ENCODE peak calls at places on chromosomes 13 and 19, in five cellular contexts. T, F, X, N and P are unnamed samples.

GRCh38 chr19:19475845-19476828 is 39.2 kb downstream of the TSSK6 start:
- DNase-seq in T (no peak), N (no peak), X (no peak), F (no peak), P (peak)

GRCh38 chr19:18612772-18613588 is at the start of gene TMEM59L:
- DNase-seq in X (peak), N (no peak), F (no peak), T (no peak), P (no peak)

GRCh38 chr19:31532034-31532433 is 182.8 kb upstream of the TSHZ3 start:
- DNase-seq in T (no peak), N (no peak), X (no peak), F (peak), P (no peak)

GRCh38 chr19:5950744-5951143 is 27.2 kb downstream of the RANBP3 start:
- DNase-seq in F (no peak), X (no peak), N (no peak), T (no peak), P (no peak)

GRCh38 chr19:39582442-39582841 is 19.9 kb upstream of the LGALS13 start:
- DNase-seq in F (no peak), X (no peak), T (no peak), N (no peak), P (no peak)

GRCh38 chr13:33480561-33480960 is 195.0 kb upstream of the STARD13 start:
- DNase-seq in F (no peak), N (peak), T (no peak), X (no peak), P (peak)

GRCh38 chr19:49161987-49162386 is 4.4 kb downstream of the TRPM4 start:
- DNase-seq in N (no peak), T (no peak), F (no peak), X (no peak), P (no peak)

GRCh38 chr19:33093420-33094210 is 12.6 kb downstream of the GPATCH1 start:
- DNase-seq in T (no peak), X (no peak), N (no peak), F (no peak), P (no peak)

GRCh38 chr13:34833562-34834182 is 108.4 kb upstream of the NBEA start:
- DNase-seq in F (no peak), X (no peak), T (peak), N (no peak), P (no peak)

GRCh38 chr13:30803791-30804190 is 68.4 kb downstream of the ALOX5AP start:
- DNase-seq in X (no peak), F (no peak), N (no peak), T (no peak), P (no peak)

GRCh38 chr13:41053384-41053826 is 7.9 kb upstream of the WBP4 start:
- DNase-seq in N (peak), F (no peak), T (no peak), X (no peak), P (peak)

GRCh38 chr13:39688699-39689405 is 33.4 kb downstream of the COG6 start:
- DNase-seq in F (no peak), X (no peak), N (peak), T (no peak), P (peak)

GRCh38 chr19:48638831-48639381 is 1.7 kb upstream of the DBP start:
- DNase-seq in N (no peak), F (no peak), T (no peak), X (peak), P (no peak)

GRCh38 chr13:52128714-52129700 is at the start of gene NEK5:
- DNase-seq in N (peak), X (peak), T (peak), F (no peak), P (peak)

GRCh38 chr13:52127783-52128702 is 830 bp downstream of the NEK5 start:
- DNase-seq in X (peak), N (peak), T (peak), F (no peak), P (peak)

GRCh38 chr13:52125547-52125946 is 3.3 kb downstream of the NEK5 start:
- DNase-seq in T (no peak), F (no peak), N (no peak), X (no peak), P (no peak)

GRCh38 chr13:52130641-52131040 is 1.8 kb upstream of the NEK5 start:
- DNase-seq in N (no peak), X (no peak), F (no peak), T (no peak), P (no peak)

DNA sequence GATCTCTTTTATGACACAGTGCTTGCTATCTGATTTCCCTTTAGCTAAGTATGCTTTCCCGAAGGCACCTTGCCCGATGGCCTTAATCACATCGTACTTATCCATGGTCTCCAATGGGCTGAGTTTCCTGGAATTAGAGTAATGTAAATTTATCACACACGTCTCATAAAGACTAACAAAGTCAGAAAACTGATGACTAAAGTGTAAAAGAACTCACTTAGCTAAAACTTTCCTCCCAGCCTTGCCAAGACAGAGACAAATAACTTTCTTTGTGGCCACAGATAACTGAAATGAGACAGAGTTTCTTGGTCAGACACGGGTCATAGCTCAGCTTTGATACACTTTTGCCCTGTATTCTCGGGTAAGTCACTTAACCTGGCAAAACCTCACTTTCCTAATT is 1.5 kb downstream of the NEK5 start:
- DNase-seq in F (no peak), N (peak), X (no peak), T (no peak), P (peak)
- H3K4me3 ChIP-seq in F (peak), N (no peak), X (no peak), T (no peak), P (peak)

DNA sequence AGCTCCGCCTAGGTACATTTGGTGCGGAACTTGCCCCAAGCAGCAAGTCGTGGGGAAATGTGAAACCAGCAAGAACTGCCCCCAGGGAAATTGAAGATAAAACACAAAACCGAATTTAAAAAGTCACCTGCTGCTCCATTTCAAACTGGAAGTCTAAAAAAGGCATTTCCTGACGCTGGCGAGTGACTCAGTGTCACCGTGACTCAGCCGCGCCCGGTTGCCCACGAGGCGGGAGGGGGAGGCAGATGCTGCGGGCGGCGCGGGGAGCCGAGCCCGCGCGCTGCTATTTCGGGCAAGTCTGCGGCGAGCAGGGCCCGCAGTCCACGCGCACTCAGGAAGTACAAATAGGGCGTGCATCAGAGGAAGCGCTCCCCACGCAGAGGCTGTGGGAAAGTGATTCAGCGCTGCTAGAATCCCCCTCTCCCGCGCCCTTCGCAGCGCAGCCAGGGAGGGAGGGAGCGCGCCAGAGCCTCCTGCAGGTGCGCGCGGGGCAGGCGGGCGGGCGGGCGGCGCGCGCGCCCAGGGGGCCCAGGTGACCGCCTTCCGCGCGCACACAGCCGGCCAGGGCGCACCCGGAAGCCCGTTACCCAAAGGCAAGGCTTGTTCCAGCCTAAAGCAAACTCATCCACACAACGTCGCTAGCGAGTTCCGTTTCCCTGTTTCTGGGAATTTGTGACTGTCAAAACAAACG is 168.8 kb downstream of the COL4A1 start:
- DNase-seq in N (peak), T (peak), F (peak), X (peak), P (peak)
- TF ChIP-seq CTCF in N (no peak), T (no peak), F (no peak), X (no peak), P (peak)

GRCh38 chr13:113413178-113413897 is 40.0 kb downstream of the ADPRHL1 start:
- DNase-seq in T (no peak), F (no peak), N (no peak), X (no peak), P (no peak)
- H3K4me3 ChIP-seq in T (no peak), F (peak), N (no peak), X (no peak), P (no peak)

GRCh38 chr19:46371371-46371901 is 24.5 kb downstream of the PPP5C start:
- DNase-seq in F (no peak), N (no peak), X (no peak), T (no peak), P (no peak)

GRCh38 chr19:46374526-46375475 is 27.9 kb downstream of the PPP5C start:
- DNase-seq in N (no peak), F (no peak), T (no peak), X (no peak), P (no peak)

GRCh38 chr19:46372901-46373572 is 26.1 kb downstream of the PPP5C start:
- DNase-seq in X (no peak), T (no peak), N (peak), F (no peak), P (peak)

GRCh38 chr19:46376241-46377153 is 29.6 kb downstream of the PPP5C start:
- DNase-seq in T (no peak), N (no peak), F (no peak), X (no peak), P (no peak)

DNA sequence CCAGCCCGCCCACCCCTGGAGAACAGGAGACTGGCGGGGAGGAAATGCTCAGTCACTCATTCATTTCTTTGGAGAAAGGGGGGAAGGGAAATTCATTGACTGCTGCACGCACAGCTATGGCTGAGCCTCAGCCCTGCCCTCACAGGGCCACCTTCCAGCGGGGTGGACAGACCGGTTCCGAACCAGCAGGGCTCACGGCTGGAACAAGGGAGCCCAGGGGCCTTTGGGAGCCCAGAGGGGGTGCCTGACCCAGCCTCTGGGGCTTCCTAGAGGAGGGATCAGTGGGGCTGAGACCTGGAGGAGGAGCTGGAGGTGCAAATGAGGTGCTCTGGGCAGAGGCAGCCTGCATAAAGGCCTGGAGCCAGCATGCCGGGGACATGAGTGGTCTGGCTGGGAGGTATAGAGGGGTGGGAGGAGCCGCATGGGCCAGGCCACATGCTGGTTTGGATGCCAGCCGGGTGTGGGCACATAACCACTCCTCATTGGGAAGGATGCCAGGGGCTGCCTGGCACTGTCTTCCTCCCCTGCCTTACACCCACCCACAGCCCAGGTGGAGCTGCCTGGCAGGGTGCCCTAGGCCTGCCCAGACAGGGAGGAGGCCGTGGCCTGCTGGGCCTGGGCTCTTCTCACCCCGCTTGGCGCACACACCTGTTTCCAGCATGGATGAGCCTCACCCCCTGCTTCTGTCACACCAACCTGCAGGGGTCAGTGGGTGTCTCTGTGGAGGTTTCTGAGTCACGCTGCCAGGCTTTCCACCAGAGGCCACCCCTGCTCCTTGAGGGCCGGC is 26.9 kb downstream of the PPP5C start:
- DNase-seq in X (peak), N (peak), F (no peak), T (no peak), P (peak)
- TF ChIP-seq CTCF in X (no peak), N (no peak), F (no peak), T (no peak), P (no peak)